ENCODE peak calls at places on chromosomes 11 and 22, in ten cellular contexts. Z is CD4-positive, alpha-beta T cell; Y is MG63; A is body of pancreas; G is CD8-positive, alpha-beta memory T cell; O is mammary epithelial cell; M is Caco-2; U is suprapubic skin; L is PC-3; W is neuronal stem cell. B is an unnamed sample. For H3K9me3, the result is how much of the 10 kb centered on the place peaks cover.

GRCh38 chr22:29032584-29032983 is 29.0 kb downstream of the C22orf31 start:
- DNase-seq in U (no peak), M (no peak), Z (no peak), O (no peak), W (no peak), Y (no peak), G (no peak), L (peak), A (peak), B (no peak)

GRCh38 chr11:76984741-76985140 is 49.5 kb upstream of the B3GNT6 start:
- DNase-seq in W (no peak), G (no peak), L (peak), Z (no peak), A (no peak), U (no peak), M (no peak), Y (no peak), O (no peak), B (no peak)

GRCh38 chr11:132187391-132187790 is 817.0 kb downstream of the NTM start:
- DNase-seq in W (no peak), Y (no peak), M (no peak), L (no peak), G (no peak), O (no peak), A (no peak), U (no peak), Z (no peak), B (no peak)

GRCh38 chr11:64007160-64007628 is 21.0 kb downstream of the OTUB1 start:
- DNase-seq in W (no peak), Z (no peak), U (no peak), Y (peak), A (no peak), O (peak), G (no peak), L (peak), M (no peak), B (no peak)

GRCh38 chr11:76910620-76911414 is 50.1 kb downstream of the ACER3 start:
- DNase-seq in O (no peak), L (no peak), U (no peak), M (no peak), Z (no peak), G (no peak), Y (no peak), W (no peak), A (peak), B (no peak)

GRCh38 chr11:120350637-120351036 is 14.4 kb downstream of the ARHGEF12 start:
- DNase-seq in W (no peak), G (no peak), O (no peak), Y (no peak), A (no peak), M (no peak), U (no peak), Z (no peak), L (no peak), B (no peak)

GRCh38 chr11:114033572-114033971 is 25.9 kb upstream of the ZBTB16 start:
- DNase-seq in Z (no peak), M (no peak), O (no peak), A (no peak), U (no peak), G (no peak), L (no peak), Y (no peak), W (no peak), B (no peak)

GRCh38 chr11:19988598-19988997 is 171.7 kb downstream of the DBX1 start:
- DNase-seq in M (no peak), G (no peak), U (no peak), O (peak), Y (peak), W (no peak), Z (no peak), L (peak), A (no peak), B (no peak)

GRCh38 chr11:84962018-84962417 is 665.1 kb downstream of the DLG2 start:
- DNase-seq in L (no peak), O (no peak), Y (no peak), W (no peak), A (no peak), G (no peak), U (no peak), Z (no peak), M (no peak), B (no peak)

GRCh38 chr22:45254789-45255261 is 14.1 kb upstream of the KIAA0930 start:
- DNase-seq in M (no peak), G (no peak), Z (no peak), Y (no peak), O (no peak), L (peak), U (no peak), W (no peak), A (no peak), B (no peak)

GRCh38 chr11:2204361-2205213 is 33.0 kb upstream of the TH start:
- DNase-seq in G (no peak), A (peak), U (peak), Z (no peak), L (no peak), Y (no peak), M (peak), O (no peak), W (no peak), B (peak)

GRCh38 chr22:47366026-47366767 is 603.7 kb downstream of the TBC1D22A start:
- DNase-seq in M (no peak), O (no peak), W (no peak), Z (no peak), U (peak), A (no peak), L (no peak), G (no peak), Y (no peak), B (no peak)
- H3K9me3 ChIP-seq in M (under half), O (under half), W (under half), Z (under half), U (under half), A (under half), L (under half), G (under half), Y (under half), B (under half)

GRCh38 chr22:47963660-47964059 is 1201.2 kb downstream of the TBC1D22A start:
- DNase-seq in Z (no peak), O (no peak), A (no peak), W (no peak), G (no peak), M (no peak), Y (no peak), U (no peak), L (no peak), B (no peak)
- H3K9me3 ChIP-seq in Z (under half), O (under half), A (under half), W (under half), G (under half), M (under half), Y (under half), U (under half), L (under half), B (under half)

DNA sequence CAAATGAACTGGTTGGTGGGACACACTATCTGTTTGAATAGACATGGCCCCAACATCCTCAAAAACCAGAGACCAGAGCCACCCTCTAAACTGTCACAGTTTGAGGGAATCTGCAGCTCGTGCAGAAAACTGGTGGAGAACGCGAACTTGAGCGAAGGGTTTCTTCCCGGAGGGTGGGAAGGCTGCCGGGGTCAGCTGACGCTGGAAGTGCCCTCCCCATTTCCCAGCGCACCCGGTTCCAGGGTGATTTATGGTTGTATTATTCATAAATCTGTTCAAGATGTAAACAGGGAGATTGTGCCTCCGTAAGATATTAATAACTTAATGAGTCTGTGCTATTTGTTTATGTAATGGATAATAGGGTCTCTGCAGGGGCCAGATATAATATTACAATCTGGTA is 1396.7 kb downstream of the BRD1 start:
- DNase-seq in G (no peak), L (no peak), M (no peak), W (no peak), A (no peak), O (no peak), Y (no peak), Z (no peak), U (peak), B (no peak)
- H3K9me3 ChIP-seq in G (under half), L (under half), M (under half), W (under half), A (under half), O (half or more), Y (under half), Z (under half), U (under half), B (under half)

GRCh38 chr22:48585916-48586798 is 1241.5 kb downstream of the BRD1 start:
- DNase-seq in A (no peak), O (no peak), L (no peak), M (no peak), G (no peak), Y (no peak), U (no peak), W (no peak), Z (no peak), B (no peak)

GRCh38 chr22:48588881-48589450 is 1238.7 kb downstream of the BRD1 start:
- DNase-seq in A (no peak), W (no peak), Z (no peak), O (no peak), U (no peak), G (no peak), Y (no peak), M (no peak), L (no peak), B (no peak)

GRCh38 chr22:48588151-48588880 is 1239.4 kb downstream of the BRD1 start:
- DNase-seq in Z (no peak), U (no peak), Y (no peak), M (no peak), W (no peak), L (no peak), G (no peak), A (no peak), O (no peak), B (no peak)

GRCh38 chr22:48587236-48587865 is 1240.3 kb downstream of the BRD1 start:
- DNase-seq in Y (no peak), A (no peak), W (no peak), Z (no peak), O (no peak), G (no peak), L (no peak), U (no peak), M (no peak), B (no peak)

DNA sequence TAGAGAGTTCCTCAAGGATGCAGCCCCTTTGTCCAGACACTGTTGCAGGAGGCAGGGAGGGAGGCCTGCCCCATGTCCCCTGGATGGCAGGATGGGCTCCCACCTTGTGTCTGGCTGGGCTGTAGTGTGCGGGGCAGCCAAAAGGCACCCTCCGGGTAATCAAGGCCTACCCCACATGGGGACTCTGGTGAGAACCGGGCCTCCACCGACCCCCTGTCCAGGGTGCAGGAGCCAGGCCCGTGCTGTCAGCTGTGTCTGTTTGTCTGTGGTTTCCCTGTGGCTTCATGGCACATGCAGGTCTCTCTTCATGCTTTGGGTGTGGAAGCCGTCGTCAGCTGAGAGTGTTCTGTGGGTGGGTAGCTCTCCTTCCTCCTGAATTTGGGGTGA is 1240.9 kb downstream of the BRD1 start:
- DNase-seq in W (no peak), G (no peak), Z (no peak), A (no peak), M (no peak), O (no peak), L (no peak), Y (no peak), U (no peak), B (no peak)
- H3K9me3 ChIP-seq in W (under half), G (under half), Z (under half), A (under half), M (under half), O (half or more), L (under half), Y (under half), U (under half), B (under half)

GRCh38 chr11:78214331-78215194 is 25.8 kb downstream of the USP35 start:
- DNase-seq in G (no peak), O (no peak), Y (no peak), L (no peak), A (no peak), W (no peak), U (peak), Z (no peak), M (no peak), B (no peak)
- H3K9me3 ChIP-seq in G (under half), O (under half), Y (under half), L (under half), A (under half), W (under half), U (under half), Z (under half), M (under half), B (under half)

DNA sequence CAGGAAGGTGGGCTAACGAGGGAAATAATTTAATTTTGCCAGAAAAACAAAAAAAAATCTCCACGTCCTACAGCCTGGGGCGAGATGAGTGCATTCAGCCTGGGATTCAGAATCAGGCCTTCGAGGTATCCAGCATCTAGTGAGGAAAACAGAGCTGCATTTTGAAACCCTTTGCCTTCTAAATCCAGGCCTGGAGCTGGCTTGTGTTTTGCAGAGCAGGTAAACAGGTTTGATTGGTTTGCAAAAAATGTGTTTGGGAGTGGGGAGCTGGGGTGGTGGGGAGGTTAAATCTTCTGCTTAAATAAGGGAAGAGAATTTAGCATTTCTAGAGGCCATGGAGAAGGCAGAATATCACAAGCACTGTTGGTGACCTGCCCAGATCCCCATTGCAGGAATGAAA is 29.7 kb upstream of the RASD2 start:
- DNase-seq in O (no peak), U (no peak), W (no peak), Z (no peak), G (no peak), A (no peak), Y (no peak), M (no peak), L (no peak), B (no peak)
- H3K9me3 ChIP-seq in O (under half), U (under half), W (under half), Z (under half), G (under half), A (under half), Y (under half), M (under half), L (under half), B (under half)

GRCh38 chr22:47739616-47740015 is 977.2 kb downstream of the TBC1D22A start:
- DNase-seq in Y (no peak), Z (no peak), L (no peak), W (no peak), G (no peak), U (peak), M (no peak), A (no peak), O (no peak), B (no peak)

GRCh38 chr22:47736166-47737034 is 974.0 kb downstream of the TBC1D22A start:
- DNase-seq in L (peak), W (no peak), M (no peak), A (no peak), Y (peak), Z (no peak), G (no peak), U (no peak), O (no peak), B (no peak)

GRCh38 chr22:47740109-47740805 is 977.8 kb downstream of the TBC1D22A start:
- DNase-seq in A (no peak), Z (no peak), L (no peak), O (no peak), U (peak), Y (no peak), M (no peak), G (no peak), W (no peak), B (no peak)

GRCh38 chr22:47739216-47739615 is 976.8 kb downstream of the TBC1D22A start:
- DNase-seq in Z (no peak), W (no peak), U (no peak), L (no peak), O (no peak), G (no peak), Y (no peak), A (no peak), M (no peak), B (no peak)

DNA sequence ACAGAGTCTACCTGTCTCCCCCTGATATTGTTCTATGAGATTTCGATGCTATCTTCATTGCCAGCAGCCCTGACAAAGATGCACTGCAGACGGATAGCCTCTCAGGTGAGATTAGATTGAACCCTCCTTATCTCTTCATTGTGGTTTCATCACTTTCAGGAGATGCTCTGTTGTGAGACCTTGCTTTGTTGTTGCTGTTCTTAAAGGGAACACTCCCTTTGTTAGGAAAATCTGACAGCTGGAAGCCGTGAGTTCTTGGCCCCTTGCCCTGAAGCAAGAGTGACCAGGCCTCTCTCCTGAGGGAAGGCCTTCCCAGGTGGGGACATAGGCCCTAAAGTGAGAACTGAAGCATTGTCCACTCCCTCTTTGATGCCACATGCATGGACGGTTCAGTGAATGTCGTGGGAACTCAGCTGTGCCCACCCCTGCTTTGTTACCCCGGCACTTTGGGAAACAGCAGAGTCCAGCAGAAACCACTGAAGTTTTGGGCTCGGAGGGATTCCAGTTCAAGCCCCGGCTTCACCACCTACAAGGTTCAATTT is 976.1 kb downstream of the TBC1D22A start:
- DNase-seq in Y (no peak), Z (no peak), L (no peak), U (no peak), A (no peak), W (no peak), G (no peak), O (no peak), M (no peak), B (no peak)
- H3K9me3 ChIP-seq in Y (under half), Z (under half), L (under half), U (under half), A (under half), W (under half), G (under half), O (under half), M (under half), B (under half)

DNA sequence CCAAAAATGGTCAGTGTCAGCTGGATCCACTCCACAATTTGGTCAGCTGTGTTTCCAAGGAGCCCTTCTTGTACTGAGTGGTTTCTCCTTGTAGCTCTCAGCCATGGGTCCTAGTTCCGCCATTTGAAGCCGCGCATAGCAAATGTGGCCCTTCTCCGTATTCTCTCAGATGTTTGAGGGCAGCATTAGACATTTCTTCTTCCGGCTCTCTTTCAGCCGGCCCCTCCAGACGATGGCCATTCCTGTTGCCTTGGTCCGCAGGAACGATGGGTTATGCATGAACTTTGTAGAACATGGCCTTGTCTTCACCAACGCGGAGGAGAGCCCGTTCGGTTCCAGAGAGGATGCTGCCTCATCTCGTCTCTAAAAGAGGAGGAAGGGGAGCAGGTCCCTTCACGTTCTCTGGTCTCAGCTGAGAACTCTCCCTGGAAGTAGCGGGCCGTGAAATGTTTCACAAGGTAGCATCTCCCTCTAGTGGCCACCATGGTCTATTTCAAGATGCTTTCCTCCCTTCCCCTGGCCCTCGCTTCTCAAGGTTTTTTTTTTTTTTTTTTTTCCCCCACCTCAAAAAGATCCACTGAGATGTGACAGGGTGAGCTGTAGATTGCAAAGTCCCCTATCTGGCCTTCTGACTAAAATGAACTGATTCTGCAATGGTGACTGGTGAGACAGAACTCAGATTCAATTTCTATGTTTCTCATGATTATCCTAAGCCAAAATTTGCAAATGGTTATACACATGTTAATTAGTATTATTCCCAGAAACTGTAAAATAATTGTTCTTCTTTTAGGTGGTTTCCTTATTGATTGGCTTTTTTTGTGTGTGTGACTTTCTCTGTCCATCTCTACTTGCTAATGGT is 19.8 kb upstream of the PLET1 start:
- DNase-seq in G (peak), O (peak), Z (peak), M (peak), Y (peak), L (peak), W (peak), A (peak), U (peak), B (peak)
- H3K9me3 ChIP-seq in G (under half), O (under half), Z (under half), M (under half), Y (under half), L (under half), W (under half), A (under half), U (under half), B (under half)

DNA sequence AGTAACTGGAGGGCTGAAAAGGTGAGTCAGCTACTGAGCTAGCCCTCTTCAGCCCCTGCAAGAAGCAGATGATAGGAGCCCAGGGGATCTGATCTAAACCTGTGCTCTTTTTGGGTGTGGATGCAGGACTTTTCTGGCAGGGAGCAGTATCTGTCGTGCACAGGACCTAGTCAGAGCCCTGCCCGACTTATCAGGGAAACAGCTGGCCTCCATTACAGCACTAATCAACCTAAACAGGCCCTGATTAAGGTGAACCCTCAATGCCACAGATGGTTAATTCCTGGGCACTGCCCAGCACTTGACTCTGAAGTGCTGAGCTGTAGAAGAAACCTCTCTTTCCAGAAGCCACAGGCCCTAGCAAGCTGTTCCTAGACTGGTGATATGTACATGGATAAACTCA is 643.1 kb upstream of the KIRREL3 start:
- DNase-seq in Z (no peak), O (no peak), U (no peak), W (no peak), M (no peak), G (no peak), L (no peak), Y (no peak), A (no peak), B (no peak)
- H3K9me3 ChIP-seq in Z (under half), O (under half), U (under half), W (under half), M (under half), G (under half), L (under half), Y (under half), A (under half), B (under half)

B was measured in upper lobe of right lung.